ENCODE peak calls at places on chromosomes 11 and 22, in four cellular contexts. One of them, this sample, is unnamed.

GRCh38 chr11:17564687-17565042 is 17.6 kb downstream of the OTOG start:
- DNase-seq in SK-N-SH: no peak
- DNase-seq in K562: no peak
- DNase-seq in HepG2: no peak
- DNase-seq in this sample: peak

GRCh38 chr11:102647430-102647829 is 22.3 kb upstream of the MMP20 start:
- DNase-seq in K562: no peak
- DNase-seq in HepG2: no peak
- DNase-seq in SK-N-SH: no peak
- DNase-seq in this sample: no peak

GRCh38 chr11:76657139-76657823 is 13.3 kb downstream of the LRRC32 start:
- DNase-seq in K562: no peak
- DNase-seq in SK-N-SH: no peak
- DNase-seq in HepG2: no peak
- DNase-seq in this sample: peak

GRCh38 chr11:2151500-2152257 is 9.3 kb downstream of the INS start:
- DNase-seq in K562: peak
- DNase-seq in SK-N-SH: peak
- DNase-seq in HepG2: peak
- DNase-seq in this sample: peak

GRCh38 chr11:126391970-126392637 is 36.6 kb downstream of the ST3GAL4 start:
- DNase-seq in K562: peak
- DNase-seq in HepG2: peak
- DNase-seq in SK-N-SH: no peak
- DNase-seq in this sample: peak

GRCh38 chr22:28029201-28029948 is 110.3 kb upstream of the PITPNB start:
- DNase-seq in HepG2: no peak
- DNase-seq in K562: no peak
- DNase-seq in SK-N-SH: peak
- DNase-seq in this sample: no peak

GRCh38 chr11:128424867-128425285 is 162.5 kb downstream of the ETS1 start:
- DNase-seq in K562: no peak
- DNase-seq in HepG2: peak
- DNase-seq in SK-N-SH: peak
- DNase-seq in this sample: no peak

GRCh38 chr11:134575504-134576230 is 163.6 kb upstream of the B3GAT1 start:
- DNase-seq in HepG2: no peak
- DNase-seq in SK-N-SH: no peak
- DNase-seq in K562: no peak
- DNase-seq in this sample: no peak

GRCh38 chr22:23553922-23554870 is 25.9 kb downstream of the IGLL1 start:
- DNase-seq in HepG2: no peak
- DNase-seq in K562: no peak
- DNase-seq in SK-N-SH: no peak
- DNase-seq in this sample: no peak

GRCh38 chr11:6650104-6650503 is 5.5 kb downstream of the DCHS1 start:
- DNase-seq in SK-N-SH: no peak
- DNase-seq in HepG2: no peak
- DNase-seq in K562: no peak
- DNase-seq in this sample: no peak

GRCh38 chr11:16780146-16780545 is 41.7 kb downstream of the C11orf58 start:
- DNase-seq in K562: no peak
- DNase-seq in SK-N-SH: peak
- DNase-seq in HepG2: no peak
- DNase-seq in this sample: no peak

GRCh38 chr22:50061141-50061823 is 3.2 kb upstream of the TTLL8 start:
- DNase-seq in SK-N-SH: no peak
- DNase-seq in HepG2: no peak
- DNase-seq in K562: no peak
- DNase-seq in this sample: no peak

GRCh38 chr11:103327721-103328120 is 218.5 kb downstream of the DYNC2H1 start:
- DNase-seq in HepG2: no peak
- DNase-seq in SK-N-SH: no peak
- DNase-seq in K562: no peak
- DNase-seq in this sample: no peak

GRCh38 chr11:8209208-8209807 is 40.5 kb upstream of the RIC3 start:
- DNase-seq in K562: peak
- DNase-seq in HepG2: no peak
- DNase-seq in SK-N-SH: no peak
- DNase-seq in this sample: peak

GRCh38 chr22:50206599-50206998 is 5.8 kb downstream of the SELENOO start:
- DNase-seq in HepG2: peak
- DNase-seq in SK-N-SH: peak
- DNase-seq in K562: peak
- DNase-seq in this sample: peak

GRCh38 chr22:28899199-28899853 is 16.0 kb downstream of the ZNRF3 start:
- DNase-seq in HepG2: no peak
- DNase-seq in K562: no peak
- DNase-seq in SK-N-SH: no peak
- DNase-seq in this sample: no peak

GRCh38 chr22:40955516-40955915 is 4.3 kb downstream of the RBX1 start:
- DNase-seq in HepG2: no peak
- DNase-seq in K562: no peak
- DNase-seq in SK-N-SH: no peak
- DNase-seq in this sample: no peak

GRCh38 chr22:46997311-46997970 is 235.0 kb downstream of the TBC1D22A start:
- DNase-seq in K562: no peak
- DNase-seq in HepG2: no peak
- DNase-seq in SK-N-SH: no peak
- DNase-seq in this sample: no peak

GRCh38 chr11:115221461-115222069 is 282.6 kb downstream of the CADM1 start:
- DNase-seq in SK-N-SH: no peak
- DNase-seq in HepG2: no peak
- DNase-seq in K562: no peak
- DNase-seq in this sample: no peak

GRCh38 chr11:6320411-6321207 is at the start of gene CAVIN3:
- DNase-seq in SK-N-SH: peak
- DNase-seq in K562: no peak
- DNase-seq in HepG2: no peak
- DNase-seq in this sample: peak

GRCh38 chr11:130388607-130389205 is 39.7 kb downstream of the ADAMTS8 start:
- DNase-seq in SK-N-SH: no peak
- DNase-seq in K562: no peak
- DNase-seq in HepG2: no peak
- DNase-seq in this sample: no peak

GRCh38 chr11:76598426-76598839 is 72.1 kb downstream of the LRRC32 start:
- DNase-seq in SK-N-SH: peak
- DNase-seq in K562: peak
- DNase-seq in HepG2: peak
- DNase-seq in this sample: peak

GRCh38 chr22:47163481-47163875 is 401.0 kb downstream of the TBC1D22A start:
- DNase-seq in SK-N-SH: no peak
- DNase-seq in HepG2: no peak
- DNase-seq in K562: no peak
- DNase-seq in this sample: no peak

GRCh38 chr11:44320289-44320973 is 10.5 kb upstream of the ALX4 start:
- DNase-seq in HepG2: no peak
- DNase-seq in SK-N-SH: no peak
- DNase-seq in K562: no peak
- DNase-seq in this sample: no peak

GRCh38 chr11:18310800-18311340 is 11.1 kb downstream of the HPS5 start:
- DNase-seq in HepG2: no peak
- DNase-seq in SK-N-SH: no peak
- DNase-seq in K562: no peak
- DNase-seq in this sample: no peak

GRCh38 chr11:57444362-57445074 is 15.8 kb upstream of the RTN4RL2 start:
- DNase-seq in SK-N-SH: no peak
- DNase-seq in K562: no peak
- DNase-seq in HepG2: no peak
- DNase-seq in this sample: no peak

GRCh38 chr22:20086101-20086599 is 6.1 kb downstream of the DGCR8 start:
- DNase-seq in K562: no peak
- DNase-seq in SK-N-SH: no peak
- DNase-seq in HepG2: no peak
- DNase-seq in this sample: no peak

GRCh38 chr11:46346886-46347636 is at the start of gene DGKZ:
- DNase-seq in HepG2: peak
- DNase-seq in K562: peak
- DNase-seq in SK-N-SH: peak
- DNase-seq in this sample: peak

GRCh38 chr11:80197155-80197554 is 756.3 kb upstream of the TENM4 start:
- DNase-seq in SK-N-SH: no peak
- DNase-seq in K562: no peak
- DNase-seq in HepG2: no peak
- DNase-seq in this sample: no peak

GRCh38 chr11:68962527-68963250 is 18.1 kb downstream of the MRGPRD start:
- DNase-seq in HepG2: no peak
- DNase-seq in SK-N-SH: no peak
- DNase-seq in K562: no peak
- DNase-seq in this sample: no peak

GRCh38 chr11:79228417-79228755 is 212.4 kb downstream of the TENM4 start:
- DNase-seq in K562: no peak
- DNase-seq in SK-N-SH: no peak
- DNase-seq in HepG2: no peak
- DNase-seq in this sample: no peak

GRCh38 chr11:119983240-119983732 is 154.6 kb downstream of the TRIM29 start:
- DNase-seq in SK-N-SH: no peak
- DNase-seq in K562: peak
- DNase-seq in HepG2: no peak
- DNase-seq in this sample: peak

GRCh38 chr22:25111579-25112517 is 87.8 kb upstream of the CRYBB3 start:
- DNase-seq in HepG2: no peak
- DNase-seq in K562: no peak
- DNase-seq in SK-N-SH: peak
- DNase-seq in this sample: peak

GRCh38 chr22:25112538-25113253 is 87.0 kb upstream of the CRYBB3 start:
- DNase-seq in SK-N-SH: no peak
- DNase-seq in HepG2: peak
- DNase-seq in K562: no peak
- DNase-seq in this sample: no peak

GRCh38 chr22:25110846-25111578 is 88.6 kb upstream of the CRYBB3 start:
- DNase-seq in K562: peak
- DNase-seq in SK-N-SH: peak
- DNase-seq in HepG2: peak
- DNase-seq in this sample: peak

GRCh38 chr22:25114369-25115362 is 85.0 kb upstream of the CRYBB3 start:
- DNase-seq in HepG2: peak
- DNase-seq in K562: no peak
- DNase-seq in SK-N-SH: no peak
- DNase-seq in this sample: no peak

GRCh38 chr22:25113316-25113721 is 86.3 kb upstream of the CRYBB3 start:
- DNase-seq in K562: no peak
- DNase-seq in SK-N-SH: no peak
- DNase-seq in HepG2: no peak
- DNase-seq in this sample: no peak
- TF ChIP-seq FOXJ3 in K562: no peak
- TF ChIP-seq FOXJ3 in SK-N-SH: no peak
- TF ChIP-seq FOXJ3 in HepG2: no peak
- TF ChIP-seq FOXJ3 in this sample: no peak

DNA sequence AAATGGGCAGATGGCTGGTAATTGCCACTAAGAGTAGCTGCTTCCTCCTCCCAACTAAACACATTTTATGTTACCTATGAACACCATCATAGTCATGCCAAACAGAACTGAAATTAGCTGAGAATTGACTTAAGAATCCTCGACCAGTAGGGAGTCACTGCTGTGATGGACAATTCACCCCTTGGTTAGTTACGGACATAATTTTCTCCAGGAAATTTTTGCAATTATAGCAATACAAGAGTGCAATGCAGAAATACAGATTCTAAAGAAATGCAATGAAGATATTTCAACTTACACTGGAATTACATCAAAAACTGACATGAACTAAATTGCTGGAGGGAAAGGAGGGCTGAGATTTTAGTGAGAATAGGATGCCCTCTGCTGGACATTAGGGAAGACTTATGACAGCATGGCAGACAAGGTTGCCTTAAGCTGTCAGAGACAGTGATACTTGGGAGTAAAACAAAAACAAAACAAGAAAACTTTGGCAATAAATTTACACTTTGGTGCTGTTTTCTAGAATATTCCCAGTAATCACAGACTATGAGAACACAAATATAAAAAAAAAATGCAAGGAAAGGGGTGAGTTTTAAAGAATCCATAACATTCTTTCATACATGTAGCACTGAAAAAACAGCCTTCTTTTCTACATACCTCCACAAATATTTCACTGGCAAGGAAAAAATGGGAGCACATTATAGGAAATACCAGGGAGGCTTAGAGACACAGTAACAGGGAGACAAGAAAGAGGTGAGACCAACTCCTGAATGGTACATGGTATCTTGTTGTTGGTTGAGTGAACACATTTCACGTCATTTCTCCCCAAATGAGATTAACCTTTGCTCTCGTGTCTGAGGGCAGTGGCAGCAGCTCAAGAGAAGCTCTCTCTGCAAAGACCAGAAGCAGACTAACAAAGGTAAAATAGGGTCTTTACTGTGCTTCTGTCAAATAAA is 11.2 kb upstream of the PPP2R1B start:
- DNase-seq in HepG2: peak
- DNase-seq in SK-N-SH: peak
- DNase-seq in K562: peak
- DNase-seq in this sample: no peak
- TF ChIP-seq FOXJ3 in HepG2: peak
- TF ChIP-seq FOXJ3 in SK-N-SH: no peak
- TF ChIP-seq FOXJ3 in K562: no peak
- TF ChIP-seq FOXJ3 in this sample: no peak

GRCh38 chr11:64711138-64711943 is 11.7 kb downstream of the NRXN2 start:
- DNase-seq in HepG2: no peak
- DNase-seq in SK-N-SH: peak
- DNase-seq in K562: no peak
- DNase-seq in this sample: peak
- TF ChIP-seq FOXJ3 in HepG2: no peak
- TF ChIP-seq FOXJ3 in SK-N-SH: no peak
- TF ChIP-seq FOXJ3 in K562: no peak
- TF ChIP-seq FOXJ3 in this sample: no peak

GRCh38 chr11:34647131-34647530 is 26.2 kb downstream of the EHF start:
- DNase-seq in HepG2: no peak
- DNase-seq in K562: no peak
- DNase-seq in SK-N-SH: no peak
- DNase-seq in this sample: no peak
- TF ChIP-seq FOXJ3 in HepG2: no peak
- TF ChIP-seq FOXJ3 in K562: no peak
- TF ChIP-seq FOXJ3 in SK-N-SH: no peak
- TF ChIP-seq FOXJ3 in this sample: no peak

This sample was measured in WTC11.